ENCODE peak calls at places on chromosomes 12 and 14, in nine cellular contexts. X is endodermal cell, U is dorsolateral prefrontal cortex, Z is adipocyte, H is heart left ventricle, G is GM06990, P is mammary epithelial cell, J is psoas muscle, T is AG10803. F is an unnamed sample.

GRCh38 chr14:51610766-51611165 is 40.9 kb upstream of the FRMD6 start:
- DNase-seq in Z (peak), X (no peak), H (no peak), P (no peak), T (peak), J (no peak), G (no peak), U (no peak), F (no peak)

GRCh38 chr14:22791302-22791701 is 23.9 kb downstream of the SLC7A7 start:
- DNase-seq in T (peak), U (no peak), G (no peak), J (no peak), Z (peak), P (peak), H (no peak), X (no peak), F (peak)

GRCh38 chr14:73264896-73265720 is 27.8 kb downstream of the PAPLN start:
- DNase-seq in G (no peak), T (no peak), U (no peak), P (no peak), X (no peak), J (no peak), Z (no peak), H (no peak), F (no peak)

GRCh38 chr12:96462571-96463280 is 26.7 kb upstream of the CFAP54 start:
- DNase-seq in G (no peak), X (no peak), U (peak), J (no peak), Z (no peak), P (no peak), H (no peak), T (no peak), F (no peak)

GRCh38 chr12:81874166-81874565 is 115.0 kb upstream of the PPFIA2 start:
- DNase-seq in X (no peak), G (no peak), U (no peak), T (no peak), H (no peak), Z (no peak), J (no peak), P (no peak), F (no peak)

GRCh38 chr12:42588981-42589464 is 523 bp downstream of the PRICKLE1 start:
- DNase-seq in X (peak), G (peak), P (peak), J (peak), T (no peak), Z (peak), U (peak), H (peak), F (peak)

GRCh38 chr14:85336257-85336656 is 193.7 kb upstream of the FLRT2 start:
- DNase-seq in T (no peak), X (no peak), J (no peak), Z (no peak), G (no peak), P (no peak), U (no peak), H (no peak), F (no peak)

GRCh38 chr14:33951183-33951840 is 438 bp upstream of the EGLN3 start:
- DNase-seq in G (no peak), X (peak), T (no peak), P (no peak), Z (no peak), J (no peak), U (no peak), H (no peak), F (no peak)

GRCh38 chr12:52798003-52798670 is 2.2 kb upstream of the KRT3 start:
- DNase-seq in H (no peak), J (no peak), P (peak), G (no peak), T (peak), Z (no peak), U (no peak), X (no peak), F (no peak)

GRCh38 chr14:61462566-61463195 is 141.3 kb downstream of the PRKCH start:
- DNase-seq in H (no peak), P (peak), Z (peak), X (no peak), T (peak), U (no peak), J (no peak), G (no peak), F (peak)

GRCh38 chr12:1501695-1502440 is 92.5 kb downstream of the FBXL14 start:
- DNase-seq in U (no peak), X (no peak), T (no peak), P (no peak), H (no peak), Z (no peak), G (no peak), J (no peak), F (no peak)

GRCh38 chr14:37197421-37198272 is at the start of gene MIPOL1:
- DNase-seq in G (no peak), U (peak), X (peak), P (peak), H (peak), Z (peak), T (peak), J (peak), F (peak)
- H3K4me3 ChIP-seq in G (no peak), U (peak), X (peak), P (peak), H (peak), Z (peak), T (peak), J (peak), F (peak)

GRCh38 chr12:4084631-4085030 is 188.9 kb upstream of the CCND2 start:
- DNase-seq in X (no peak), G (no peak), U (no peak), Z (peak), T (no peak), H (no peak), P (no peak), J (no peak), F (no peak)

GRCh38 chr12:4091001-4091789 is 182.4 kb upstream of the CCND2 start:
- DNase-seq in U (no peak), P (no peak), Z (no peak), H (no peak), J (no peak), X (no peak), T (no peak), G (no peak), F (no peak)

GRCh38 chr12:4086481-4086880 is 187.1 kb upstream of the CCND2 start:
- DNase-seq in X (no peak), J (no peak), G (no peak), U (no peak), Z (no peak), P (no peak), H (no peak), T (no peak), F (no peak)

DNA sequence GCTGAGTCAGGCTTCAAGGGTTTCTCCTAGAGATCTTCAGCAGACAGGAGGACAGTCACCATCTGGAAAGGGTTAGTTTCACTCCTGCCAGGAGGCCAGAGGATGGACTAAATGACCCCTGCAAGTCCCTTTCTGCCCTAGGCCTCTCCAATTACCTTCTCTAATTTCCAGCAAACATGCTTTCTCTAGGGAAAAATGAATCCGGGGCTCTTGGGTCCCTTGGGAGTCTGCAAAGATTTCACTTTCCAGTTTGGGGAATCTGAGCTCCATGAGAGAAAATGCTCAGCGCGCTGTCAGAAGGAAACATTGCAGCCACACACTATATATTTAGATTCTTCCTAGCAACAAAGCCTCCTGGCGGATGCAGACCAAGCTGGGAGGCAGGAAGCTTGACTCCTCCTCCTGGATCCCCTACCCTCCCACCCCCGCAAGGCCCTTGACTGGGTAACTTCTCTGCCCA is 184.4 kb upstream of the CCND2 start:
- DNase-seq in U (no peak), H (no peak), J (no peak), Z (peak), T (no peak), X (no peak), P (no peak), G (no peak), F (peak)
- H3K4me3 ChIP-seq in U (no peak), H (no peak), J (no peak), Z (no peak), T (no peak), X (no peak), P (no peak), G (no peak), F (no peak)

GRCh38 chr14:45254771-45255170 is 1.8 kb upstream of the MIS18BP1 start:
- DNase-seq in H (no peak), U (no peak), Z (no peak), G (no peak), X (no peak), J (no peak), P (no peak), T (peak), F (no peak)
- H3K4me3 ChIP-seq in H (no peak), U (no peak), Z (no peak), G (no peak), X (no peak), J (no peak), P (no peak), T (no peak), F (no peak)

GRCh38 chr12:75482636-75483035 is 2.1 kb downstream of the GLIPR1 start:
- DNase-seq in X (no peak), T (no peak), J (no peak), U (no peak), Z (no peak), H (no peak), G (no peak), P (no peak), F (peak)
- H3K4me3 ChIP-seq in X (no peak), T (peak), J (peak), U (no peak), Z (peak), H (no peak), G (peak), P (peak), F (peak)

GRCh38 chr12:80404629-80405028 is 39.4 kb upstream of the PTPRQ start:
- DNase-seq in T (no peak), Z (no peak), U (no peak), H (no peak), P (no peak), J (no peak), X (no peak), G (no peak), F (no peak)

GRCh38 chr12:80406253-80406652 is 37.8 kb upstream of the PTPRQ start:
- DNase-seq in T (no peak), G (no peak), Z (no peak), J (no peak), U (no peak), X (no peak), P (no peak), H (no peak), F (no peak)

GRCh38 chr12:80400591-80400991 is 43.4 kb upstream of the PTPRQ start:
- DNase-seq in T (peak), Z (no peak), U (peak), J (peak), H (peak), X (peak), P (no peak), G (peak), F (peak)
- H3K4me3 ChIP-seq in T (peak), Z (peak), U (peak), J (peak), H (peak), X (no peak), P (no peak), G (no peak), F (peak)

GRCh38 chr12:12736759-12737676 is 19.9 kb downstream of the CDKN1B start:
- DNase-seq in P (peak), G (peak), H (no peak), T (peak), J (no peak), X (no peak), U (no peak), Z (peak), F (peak)
- H3K4me3 ChIP-seq in P (no peak), G (peak), H (no peak), T (peak), J (peak), X (no peak), U (peak), Z (peak), F (no peak)

GRCh38 chr12:119689935-119690500 is 22.1 kb downstream of the PRKAB1 start:
- DNase-seq in U (no peak), T (no peak), X (no peak), Z (no peak), J (no peak), H (no peak), P (no peak), G (no peak), F (no peak)
- H3K4me3 ChIP-seq in U (no peak), T (no peak), X (no peak), Z (no peak), J (no peak), H (no peak), P (no peak), G (no peak), F (no peak)

DNA sequence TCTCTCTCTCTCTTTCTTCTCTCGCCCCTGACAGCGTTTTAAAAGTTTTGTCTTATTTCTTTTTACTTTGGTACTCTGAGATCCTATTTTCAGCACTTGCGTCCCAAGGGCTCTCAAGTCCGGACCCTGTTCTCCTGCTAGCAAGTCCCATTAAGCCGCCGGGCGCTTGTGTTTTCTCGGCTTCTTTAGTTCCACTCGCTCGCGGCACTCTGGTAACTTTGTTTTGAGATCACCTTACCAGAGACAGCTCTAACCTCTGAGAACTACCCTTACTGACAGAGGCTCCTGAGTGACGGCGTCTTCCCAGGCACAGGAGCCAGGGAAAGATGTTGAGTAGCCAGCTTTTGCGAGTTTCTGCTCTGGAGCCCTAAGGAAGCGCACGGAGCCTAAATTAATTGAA is 2.7 kb upstream of the MYF5 start:
- DNase-seq in X (peak), U (no peak), Z (no peak), H (no peak), J (peak), P (no peak), T (no peak), G (no peak), F (no peak)
- H3K4me3 ChIP-seq in X (peak), U (no peak), Z (peak), H (peak), J (peak), P (no peak), T (no peak), G (no peak), F (no peak)

GRCh38 chr14:21263284-21264024 is 5.8 kb downstream of the HNRNPC start:
- DNase-seq in T (peak), G (no peak), J (no peak), P (no peak), X (no peak), H (no peak), Z (peak), U (no peak), F (no peak)
- H3K4me3 ChIP-seq in T (no peak), G (peak), J (peak), P (peak), X (peak), H (no peak), Z (peak), U (no peak), F (peak)

F was measured in choroid plexus epithelial cell.